ENCODE peak calls at places on chromosome 15, in ten cellular contexts. Y is EH; M is stimulated activated CD8-positive, alpha-beta memory T cell treated with anti-CD3 and anti-CD28 coated beads, Interleukin-2, amount 100 ng/mL, for 48 hours; V is SW 1271; N is Daoy; H is upper lobe of right lung; U is activated T-helper 1 cell treated with Interleukin-2 at 50 U/mL for 16 hours; F is HFF-Myc; E is NCI-H345; R is DMS153. X is an unnamed sample.
A peak's percentile ranks its signal among the peaks of the same experiment; 100 is the strongest.

GRCh38 chr15:36373549-36373948 is 205.9 kb upstream of the CDIN1 start:
- DNase-seq in Y (no peak), M (no peak), V (peak; percentile 84), N (peak; percentile 74), H (no peak), U (no peak), F (no peak), E (no peak), R (no peak), X (no peak)

GRCh38 chr15:67024322-67024997 is 40.9 kb upstream of the SMAD3 start:
- DNase-seq in Y (peak; percentile 99), M (peak; percentile 33), V (peak; percentile 92), N (peak; percentile 90), H (peak; percentile 77), U (no peak), F (peak; percentile 94), E (peak; percentile 28), R (no peak), X (no peak)

GRCh38 chr15:74240002-74240568 is 4.0 kb downstream of the CCDC33 start:
- DNase-seq in Y (peak; percentile 82), M (no peak), V (peak; percentile 84), N (peak; percentile 95), H (peak; percentile 90), U (no peak), F (peak; percentile 66), E (peak; percentile 97), R (peak; percentile 96), X (no peak)

GRCh38 chr15:48865387-48866079 is 12.4 kb upstream of the EID1 start:
- DNase-seq in Y (peak; percentile 73), M (no peak), V (no peak), N (peak; percentile 69), H (no peak), U (no peak), F (peak; percentile 41), E (no peak), R (no peak), X (no peak)

GRCh38 chr15:43518073-43518761 is 809 bp downstream of the MAP1A start:
- DNase-seq in Y (peak; percentile 61), M (no peak), V (no peak), N (peak; percentile 41), H (peak; percentile 58), U (no peak), F (no peak), E (peak; percentile 51), R (no peak), X (no peak)

GRCh38 chr15:92954578-92954977 is 54.5 kb downstream of the CHD2 start:
- DNase-seq in Y (peak; percentile 22), M (no peak), V (peak; percentile 36), N (no peak), H (no peak), U (no peak), F (no peak), E (no peak), R (no peak), X (no peak)

GRCh38 chr15:90046846-90047481 is 45.8 kb downstream of the ZNF710 start:
- DNase-seq in Y (no peak), M (no peak), V (no peak), N (no peak), H (peak; percentile 86), U (no peak), F (no peak), E (peak; percentile 81), R (peak; percentile 61), X (no peak)

GRCh38 chr15:98812711-98813441 is 164.5 kb downstream of the IGF1R start:
- DNase-seq in Y (no peak), M (no peak), V (no peak), N (no peak), H (no peak), U (no peak), F (no peak), E (no peak), R (no peak), X (no peak)

GRCh38 chr15:31302029-31302657 is 24.5 kb upstream of the KLF13 start:
- DNase-seq in Y (no peak), M (no peak), V (no peak), N (no peak), H (peak; percentile 22), U (no peak), F (no peak), E (no peak), R (no peak), X (no peak)

GRCh38 chr15:48798319-48798718 is 12.6 kb downstream of the CEP152 start:
- DNase-seq in Y (no peak), M (no peak), V (no peak), N (no peak), H (no peak), U (no peak), F (no peak), E (peak; percentile 32), R (peak; percentile 32), X (no peak)

GRCh38 chr15:67383903-67384302 is 129.3 kb downstream of the IQCH start:
- DNase-seq in Y (peak; percentile 7), M (no peak), V (no peak), N (no peak), H (no peak), U (no peak), F (no peak), E (no peak), R (no peak), X (no peak)

GRCh38 chr15:34335176-34335575 is 2.4 kb downstream of the SLC12A6 start:
- DNase-seq in Y (no peak), M (no peak), V (no peak), N (peak; percentile 19), H (no peak), U (no peak), F (no peak), E (no peak), R (no peak), X (no peak)

GRCh38 chr15:40045572-40046217 is 6.7 kb upstream of the SRP14 start:
- DNase-seq in Y (no peak), M (no peak), V (no peak), N (no peak), H (no peak), U (no peak), F (no peak), E (no peak), R (no peak), X (no peak)

GRCh38 chr15:40296561-40297230 is 11.0 kb downstream of the PLCB2 start:
- DNase-seq in Y (no peak), M (no peak), V (no peak), N (no peak), H (no peak), U (no peak), F (no peak), E (no peak), R (no peak), X (no peak)

GRCh38 chr15:31278056-31278445 is 48.6 kb upstream of the KLF13 start:
- DNase-seq in Y (no peak), M (no peak), V (no peak), N (no peak), H (no peak), U (no peak), F (no peak), E (no peak), R (no peak), X (no peak)

GRCh38 chr15:38888701-38889154 is 324.1 kb upstream of the RASGRP1 start:
- DNase-seq in Y (no peak), M (no peak), V (no peak), N (no peak), H (no peak), U (no peak), F (no peak), E (no peak), R (no peak), X (no peak)

GRCh38 chr15:39784638-39785037 is 2.0 kb upstream of the FSIP1 start:
- DNase-seq in Y (no peak), M (no peak), V (no peak), N (no peak), H (no peak), U (no peak), F (no peak), E (no peak), R (no peak), X (no peak)

GRCh38 chr15:76904461-76905012 is 603 bp downstream of the SCAPER start:
- DNase-seq in Y (peak; percentile 31), M (no peak), V (peak; percentile 50), N (peak; percentile 49), H (peak; percentile 67), U (no peak), F (no peak), E (peak; percentile 33), R (no peak), X (no peak)

GRCh38 chr15:77221708-77222107 is 150.8 kb upstream of the TSPAN3 start:
- DNase-seq in Y (no peak), M (no peak), V (no peak), N (no peak), H (no peak), U (no peak), F (no peak), E (no peak), R (no peak), X (no peak)

GRCh38 chr15:100373037-100373896 is 31.5 kb upstream of the ADAMTS17 start:
- DNase-seq in Y (no peak), M (no peak), V (no peak), N (no peak), H (no peak), U (no peak), F (no peak), E (no peak), R (no peak), X (no peak)

GRCh38 chr15:56772868-56773639 is 39.7 kb upstream of the ZNF280D start:
- DNase-seq in Y (peak; percentile 86), M (no peak), V (no peak), N (no peak), H (no peak), U (no peak), F (no peak), E (no peak), R (peak; percentile 30), X (no peak)

GRCh38 chr15:29324746-29325145 is 55.1 kb upstream of the NSMCE3 start:
- DNase-seq in Y (no peak), M (no peak), V (no peak), N (no peak), H (no peak), U (no peak), F (no peak), E (no peak), R (no peak), X (no peak)

GRCh38 chr15:92306662-92307061 is 87.0 kb upstream of the ST8SIA2 start:
- DNase-seq in Y (no peak), M (no peak), V (no peak), N (peak; percentile 46), H (no peak), U (no peak), F (no peak), E (peak; percentile 8), R (no peak), X (no peak)

GRCh38 chr15:76871930-76872329 is 33.2 kb downstream of the SCAPER start:
- DNase-seq in Y (no peak), M (no peak), V (no peak), N (no peak), H (no peak), U (no peak), F (no peak), E (no peak), R (no peak), X (no peak)

GRCh38 chr15:78909791-78910228 is 35.0 kb downstream of the CTSH start:
- DNase-seq in Y (peak; percentile 54), M (no peak), V (peak; percentile 22), N (peak; percentile 42), H (no peak), U (no peak), F (no peak), E (peak; percentile 9), R (no peak), X (peak; percentile 61)

GRCh38 chr15:65646486-65646885 is 24.7 kb downstream of the SLC24A1 start:
- DNase-seq in Y (peak; percentile 52), M (no peak), V (no peak), N (no peak), H (no peak), U (no peak), F (no peak), E (no peak), R (no peak), X (no peak)